ENCODE peak calls at places on chromosomes 1 and 21, in ten cellular contexts. G is activated T-cell treated with anti-CD3 and anti-CD28 coated beads, Interleukin-2, amount 50 U/mL, for 48 hours; H is WTC11; Q is left ventricle myocardium superior; I is upper lobe of left lung; B is coronary artery; P is NCI-H1417; O is HAP-1; R is non-pigmented ciliary epithelial cell; M is RKO. J is an unnamed sample.

GRCh38 chr1:112298558-112298957 is 97.5 kb upstream of the CTTNBP2NL start:
- DNase-seq in Q (peak), B (no peak), O (peak), M (peak), G (peak), H (peak), P (peak), R (peak), I (no peak), J (no peak)

GRCh38 chr1:192869308-192869940 is 60.6 kb downstream of the RGS2 start:
- DNase-seq in I (no peak), O (no peak), R (no peak), M (no peak), Q (no peak), B (no peak), H (no peak), G (no peak), P (no peak), J (no peak)

GRCh38 chr1:31955917-31956736 is 18.0 kb upstream of the PTP4A2 start:
- DNase-seq in M (peak), O (no peak), R (peak), H (peak), Q (peak), G (peak), I (no peak), P (no peak), B (peak), J (peak)

GRCh38 chr1:56671542-56671941 is 26.4 kb downstream of the PRKAA2 start:
- DNase-seq in Q (no peak), B (no peak), H (no peak), M (no peak), G (no peak), R (no peak), P (no peak), I (no peak), O (no peak), J (no peak)

GRCh38 chr1:55887103-55887712 is 672.0 kb upstream of the USP24 start:
- DNase-seq in H (no peak), M (no peak), G (no peak), I (no peak), Q (no peak), P (no peak), R (no peak), B (no peak), O (no peak), J (no peak)

GRCh38 chr21:27425574-27425973 is 458.7 kb upstream of the ADAMTS5 start:
- DNase-seq in I (no peak), O (no peak), R (no peak), G (no peak), M (no peak), B (no peak), P (no peak), H (no peak), Q (no peak), J (no peak)

GRCh38 chr1:53369761-53370160 is 41.9 kb upstream of the LRP8 start:
- DNase-seq in P (no peak), O (peak), Q (no peak), H (no peak), I (no peak), R (no peak), M (no peak), B (peak), G (peak), J (no peak)

GRCh38 chr1:27560271-27561125 is 43.4 kb downstream of the AHDC1 start:
- DNase-seq in O (no peak), P (no peak), H (no peak), B (no peak), I (no peak), G (no peak), R (no peak), M (no peak), Q (peak), J (no peak)

GRCh38 chr1:65949230-65949626 is 156.5 kb downstream of the PDE4B start:
- DNase-seq in R (no peak), P (no peak), B (no peak), M (no peak), Q (no peak), G (no peak), I (no peak), O (no peak), H (no peak), J (no peak)

GRCh38 chr1:214404154-214404553 is 123.2 kb downstream of the SMYD2 start:
- DNase-seq in H (no peak), M (no peak), R (peak), B (no peak), I (no peak), P (no peak), Q (no peak), G (no peak), O (no peak), J (no peak)

GRCh38 chr1:38289034-38289433 is 242.4 kb upstream of the POU3F1 start:
- DNase-seq in O (no peak), I (no peak), Q (no peak), M (no peak), B (no peak), H (no peak), G (no peak), P (no peak), R (no peak), J (no peak)

GRCh38 chr1:226823643-226824042 is 46.8 kb upstream of the PSEN2 start:
- DNase-seq in I (no peak), M (no peak), R (no peak), H (no peak), G (no peak), O (no peak), Q (no peak), B (no peak), P (no peak), J (no peak)

GRCh38 chr1:91007827-91008226 is 14.0 kb downstream of the ZNF644 start:
- DNase-seq in H (no peak), M (no peak), Q (no peak), B (no peak), O (no peak), G (no peak), I (no peak), R (no peak), P (no peak), J (no peak)

GRCh38 chr1:17527036-17527914 is 12.2 kb upstream of the ARHGEF10L start:
- DNase-seq in R (no peak), G (no peak), B (no peak), I (no peak), H (no peak), O (no peak), M (no peak), Q (no peak), P (no peak), J (no peak)

GRCh38 chr1:229596961-229597699 is 28.8 kb downstream of the TAF5L start:
- DNase-seq in R (peak), P (no peak), G (no peak), Q (peak), I (no peak), B (peak), H (no peak), M (no peak), O (no peak), J (no peak)

GRCh38 chr21:43634618-43635017 is 24.7 kb downstream of the HSF2BP start:
- DNase-seq in B (no peak), I (no peak), G (no peak), R (no peak), Q (no peak), H (no peak), O (no peak), P (no peak), M (peak), J (no peak)

GRCh38 chr1:15852036-15852827 is 4.7 kb downstream of the SPEN start:
- DNase-seq in H (no peak), P (no peak), Q (no peak), M (no peak), G (no peak), R (no peak), O (peak), I (no peak), B (no peak), J (no peak)

GRCh38 chr1:2821970-2822620 is 20.6 kb upstream of the TTC34 start:
- DNase-seq in M (peak), H (peak), O (peak), R (no peak), G (peak), I (peak), P (no peak), B (no peak), Q (peak), J (no peak)

GRCh38 chr1:237043846-237044636 is 2.1 kb downstream of the RYR2 start:
- DNase-seq in O (no peak), I (no peak), G (no peak), R (no peak), Q (peak), P (peak), M (no peak), H (no peak), B (no peak), J (no peak)

GRCh38 chr1:51472349-51472748 is 46.7 kb downstream of the EPS15 start:
- DNase-seq in R (no peak), I (no peak), H (no peak), P (no peak), B (no peak), O (no peak), G (no peak), M (no peak), Q (no peak), J (no peak)

GRCh38 chr1:7650801-7651200 is 120.3 kb upstream of the VAMP3 start:
- DNase-seq in B (no peak), M (no peak), I (peak), R (no peak), H (no peak), P (peak), O (peak), Q (no peak), G (no peak), J (no peak)

GRCh38 chr1:10830961-10831669 is 34.7 kb upstream of the CASZ1 start:
- DNase-seq in R (no peak), B (no peak), P (no peak), M (no peak), H (no peak), I (no peak), O (no peak), G (no peak), Q (no peak), J (no peak)

GRCh38 chr1:223771814-223772770 is 59.8 kb downstream of the CAPN2 start:
- DNase-seq in H (no peak), B (no peak), R (peak), Q (peak), O (peak), I (no peak), P (no peak), G (no peak), M (peak), J (peak)

GRCh38 chr1:3930696-3931309 is 30.7 kb upstream of the C1orf174 start:
- DNase-seq in Q (no peak), H (no peak), G (no peak), I (no peak), B (no peak), P (no peak), M (no peak), O (no peak), R (no peak), J (no peak)

GRCh38 chr1:218809625-218810024 is 364.1 kb upstream of the LYPLAL1 start:
- DNase-seq in G (no peak), H (no peak), O (no peak), R (no peak), P (no peak), Q (no peak), M (no peak), I (no peak), B (no peak), J (no peak)

GRCh38 chr1:38347446-38348175 is 301.0 kb upstream of the POU3F1 start:
- DNase-seq in Q (no peak), R (no peak), I (no peak), M (no peak), P (no peak), H (no peak), B (no peak), O (no peak), G (no peak), J (no peak)

J was measured in brain pericyte.